ENCODE peak calls at places on chromosome 6, in five cellular contexts. One of them, this sample, is unnamed. For H3K27me3, the result is how much of the 10 kb centered on the place peaks cover.

GRCh38 chr6:117986401-117986800 is 79.3 kb downstream of the SLC35F1 start:
- DNase-seq in tibial artery: no peak
- DNase-seq in SJCRH30: no peak
- DNase-seq in Peyer's patch: no peak
- DNase-seq in CD8-positive, alpha-beta memory T cell: no peak
- DNase-seq in this sample: no peak

GRCh38 chr6:33878541-33878940 is 74.7 kb upstream of the MLN start:
- DNase-seq in SJCRH30: no peak
- DNase-seq in CD8-positive, alpha-beta memory T cell: no peak
- DNase-seq in tibial artery: no peak
- DNase-seq in Peyer's patch: no peak
- DNase-seq in this sample: no peak

GRCh38 chr6:160004419-160005160 is 35.7 kb downstream of the IGF2R start:
- DNase-seq in Peyer's patch: no peak
- DNase-seq in SJCRH30: no peak
- DNase-seq in CD8-positive, alpha-beta memory T cell: no peak
- DNase-seq in tibial artery: no peak
- DNase-seq in this sample: no peak

GRCh38 chr6:52547647-52548352 is 29.1 kb downstream of the TRAM2 start:
- DNase-seq in CD8-positive, alpha-beta memory T cell: no peak
- DNase-seq in tibial artery: no peak
- DNase-seq in SJCRH30: peak
- DNase-seq in Peyer's patch: peak
- DNase-seq in this sample: no peak

GRCh38 chr6:40855481-40855880 is 183.5 kb downstream of the UNC5CL start:
- DNase-seq in CD8-positive, alpha-beta memory T cell: no peak
- DNase-seq in SJCRH30: no peak
- DNase-seq in Peyer's patch: no peak
- DNase-seq in tibial artery: no peak
- DNase-seq in this sample: no peak

GRCh38 chr6:141413196-141413595 is 719.5 kb upstream of the GJE1 start:
- DNase-seq in Peyer's patch: no peak
- DNase-seq in tibial artery: no peak
- DNase-seq in SJCRH30: no peak
- DNase-seq in CD8-positive, alpha-beta memory T cell: no peak
- DNase-seq in this sample: no peak

GRCh38 chr6:40307712-40308111 is 279.5 kb downstream of the LRFN2 start:
- DNase-seq in tibial artery: no peak
- DNase-seq in SJCRH30: no peak
- DNase-seq in Peyer's patch: no peak
- DNase-seq in CD8-positive, alpha-beta memory T cell: no peak
- DNase-seq in this sample: no peak

GRCh38 chr6:31541059-31541657 is 645 bp downstream of the DDX39B start:
- DNase-seq in tibial artery: no peak
- DNase-seq in SJCRH30: peak
- DNase-seq in Peyer's patch: peak
- DNase-seq in CD8-positive, alpha-beta memory T cell: peak
- DNase-seq in this sample: peak

GRCh38 chr6:116265081-116265829 is 11.4 kb upstream of the TSPYL4 start:
- DNase-seq in SJCRH30: no peak
- DNase-seq in Peyer's patch: peak
- DNase-seq in CD8-positive, alpha-beta memory T cell: no peak
- DNase-seq in tibial artery: peak
- DNase-seq in this sample: no peak

DNA sequence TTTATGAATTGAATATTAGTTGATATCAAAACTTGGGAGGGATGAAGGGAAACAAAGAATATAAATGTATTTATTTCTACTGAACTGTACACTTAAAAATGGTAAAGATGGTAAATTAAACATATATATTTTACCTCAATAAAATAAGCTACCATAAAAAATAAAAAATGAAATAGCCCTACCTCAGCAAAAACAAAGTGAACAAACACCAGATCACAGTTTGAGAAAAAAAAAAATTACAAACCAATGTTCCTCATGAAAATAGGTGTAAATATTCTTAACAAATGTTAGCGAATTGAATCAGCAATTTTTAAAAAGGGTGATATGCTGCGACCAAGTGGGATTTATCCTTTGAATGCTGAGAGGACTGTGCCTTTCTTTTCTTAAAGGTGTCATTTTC is 28.3 kb upstream of the ZNF184 start:
- DNase-seq in CD8-positive, alpha-beta memory T cell: no peak
- DNase-seq in SJCRH30: no peak
- DNase-seq in tibial artery: no peak
- DNase-seq in Peyer's patch: no peak
- DNase-seq in this sample: no peak
- H3K27me3 ChIP-seq in CD8-positive, alpha-beta memory T cell: under half
- H3K27me3 ChIP-seq in SJCRH30: under half
- H3K27me3 ChIP-seq in tibial artery: under half
- H3K27me3 ChIP-seq in Peyer's patch: under half
- H3K27me3 ChIP-seq in this sample: under half

GRCh38 chr6:44339301-44339700 is 3.1 kb upstream of the SPATS1 start:
- DNase-seq in Peyer's patch: no peak
- DNase-seq in CD8-positive, alpha-beta memory T cell: no peak
- DNase-seq in SJCRH30: no peak
- DNase-seq in tibial artery: peak
- DNase-seq in this sample: no peak

GRCh38 chr6:44339763-44340625 is 2.5 kb upstream of the SPATS1 start:
- DNase-seq in tibial artery: no peak
- DNase-seq in Peyer's patch: no peak
- DNase-seq in CD8-positive, alpha-beta memory T cell: no peak
- DNase-seq in SJCRH30: no peak
- DNase-seq in this sample: no peak

GRCh38 chr6:44341095-44341890 is 1.2 kb upstream of the SPATS1 start:
- DNase-seq in tibial artery: no peak
- DNase-seq in SJCRH30: no peak
- DNase-seq in CD8-positive, alpha-beta memory T cell: no peak
- DNase-seq in Peyer's patch: no peak
- DNase-seq in this sample: no peak

GRCh38 chr6:44335631-44336030 is 6.8 kb upstream of the SPATS1 start:
- DNase-seq in SJCRH30: no peak
- DNase-seq in Peyer's patch: no peak
- DNase-seq in CD8-positive, alpha-beta memory T cell: no peak
- DNase-seq in tibial artery: no peak
- DNase-seq in this sample: no peak

DNA sequence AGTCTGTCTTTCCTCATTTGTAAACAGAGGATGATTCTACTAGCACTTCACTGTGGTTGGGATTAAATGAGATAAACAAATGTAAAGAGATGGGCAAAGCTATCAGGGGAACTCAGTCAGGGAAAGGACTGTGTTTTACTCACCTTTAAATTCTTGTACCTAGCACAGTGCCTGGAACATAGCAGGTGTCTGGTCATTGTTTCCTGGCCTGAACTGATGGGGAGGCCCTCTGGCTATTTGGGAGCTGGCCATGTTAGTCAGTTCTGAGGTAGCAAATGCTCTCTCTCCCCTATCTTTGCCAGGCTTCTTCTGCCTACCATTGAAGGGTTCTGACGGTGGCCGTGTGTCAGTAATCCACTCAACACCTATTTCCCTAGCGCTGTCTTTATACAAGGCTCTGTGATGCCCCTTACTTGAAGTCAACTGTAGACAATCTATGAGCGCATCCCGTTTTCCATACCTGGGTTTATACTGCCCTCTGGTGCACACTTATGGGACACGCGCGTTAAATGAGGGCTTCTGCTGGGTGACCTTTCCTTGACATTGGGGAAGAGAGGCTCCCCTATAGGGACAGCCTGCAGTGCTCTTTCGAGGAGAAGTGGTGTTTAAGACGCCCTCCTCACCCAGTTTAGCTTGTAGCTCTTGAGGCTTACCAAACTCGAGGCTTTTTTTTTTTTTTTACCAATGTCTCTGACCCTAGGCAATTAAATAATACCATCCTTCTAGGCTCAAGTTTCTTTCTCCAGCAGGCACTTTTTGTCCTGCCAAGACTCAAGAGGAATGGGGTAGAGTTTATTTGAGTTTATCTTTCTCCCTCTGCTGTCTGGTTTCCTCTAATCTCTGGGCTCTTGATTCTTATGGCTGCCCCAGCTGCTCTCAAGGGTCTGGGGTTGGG is 4.0 kb upstream of the SPATS1 start:
- DNase-seq in Peyer's patch: peak
- DNase-seq in CD8-positive, alpha-beta memory T cell: peak
- DNase-seq in SJCRH30: peak
- DNase-seq in tibial artery: peak
- DNase-seq in this sample: peak
- H3K4me3 ChIP-seq in Peyer's patch: no peak
- H3K4me3 ChIP-seq in CD8-positive, alpha-beta memory T cell: no peak
- H3K4me3 ChIP-seq in SJCRH30: no peak
- H3K4me3 ChIP-seq in tibial artery: no peak
- H3K4me3 ChIP-seq in this sample: no peak

DNA sequence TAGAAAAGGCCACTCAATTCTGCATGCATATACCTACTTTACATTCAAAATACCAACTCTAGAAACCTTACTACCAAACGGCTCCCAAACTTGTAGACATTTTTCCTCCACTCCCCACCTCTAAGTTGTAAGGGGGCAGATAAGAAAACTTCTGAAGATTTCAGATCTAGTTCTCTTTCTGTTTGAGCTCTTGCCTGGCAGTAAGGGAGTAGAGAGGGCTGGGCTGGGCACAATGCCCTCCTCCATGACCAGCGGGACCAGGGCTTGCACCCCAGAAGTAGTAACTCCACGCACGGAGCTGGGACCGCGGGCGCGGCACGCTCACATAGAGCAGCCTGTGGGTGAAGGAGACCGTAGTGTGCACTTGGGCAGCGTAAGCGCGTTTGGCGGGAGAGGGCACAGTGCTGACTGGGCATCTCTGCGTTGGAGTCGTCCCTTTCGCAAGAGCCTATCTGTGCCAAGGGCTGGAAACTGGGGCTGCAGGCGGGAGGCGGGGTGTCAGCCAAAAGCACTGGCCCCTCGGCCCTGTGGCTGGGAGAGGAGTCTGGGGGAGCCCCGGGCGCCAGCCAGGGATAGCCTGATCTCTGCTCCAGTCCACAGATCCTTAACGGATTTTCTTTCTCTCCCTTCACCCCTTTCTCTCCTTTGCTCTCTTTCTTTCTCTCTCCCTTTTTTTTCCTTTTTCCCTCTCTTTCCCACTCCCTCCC is 32.4 kb downstream of the PHACTR1 start:
- DNase-seq in tibial artery: no peak
- DNase-seq in Peyer's patch: no peak
- DNase-seq in CD8-positive, alpha-beta memory T cell: no peak
- DNase-seq in SJCRH30: no peak
- DNase-seq in this sample: peak
- H3K27me3 ChIP-seq in tibial artery: under half
- H3K27me3 ChIP-seq in Peyer's patch: under half
- H3K27me3 ChIP-seq in CD8-positive, alpha-beta memory T cell: under half
- H3K27me3 ChIP-seq in SJCRH30: under half
- H3K27me3 ChIP-seq in this sample: under half

DNA sequence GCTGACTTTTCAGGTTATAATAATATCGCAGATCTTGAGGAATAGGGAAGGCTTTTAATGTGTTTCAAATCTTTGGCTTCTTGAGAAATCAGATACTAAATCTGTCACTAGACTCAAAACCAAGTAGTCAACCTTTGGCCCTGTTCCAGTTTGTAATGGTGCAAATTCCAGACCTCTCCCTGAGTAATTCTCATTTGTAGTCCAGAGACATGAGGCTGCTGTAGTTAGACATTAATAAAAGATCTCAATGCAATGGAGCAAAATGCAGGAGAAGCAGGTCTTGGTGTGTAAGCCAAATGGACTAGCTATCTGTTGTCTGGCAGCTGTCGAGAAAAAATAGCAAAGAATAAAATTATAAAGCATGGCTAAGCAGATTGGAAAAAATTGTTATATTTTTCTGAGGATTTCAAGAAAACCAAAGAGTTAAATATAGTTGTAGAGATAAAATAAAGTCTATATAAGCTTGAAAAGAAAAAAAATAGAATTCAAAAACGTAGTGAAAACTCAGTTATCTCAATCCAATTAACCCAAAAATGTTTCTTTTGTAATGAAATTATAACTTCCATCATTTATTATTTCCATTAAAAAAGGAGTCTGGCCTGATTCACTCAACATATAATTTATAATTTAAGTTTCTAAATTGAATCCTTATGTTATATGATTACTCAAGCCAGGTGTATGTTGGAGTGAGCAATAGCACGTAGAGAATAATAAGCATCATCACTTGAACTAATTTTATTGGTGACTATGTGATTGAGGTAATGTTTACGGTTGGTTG is 161.5 kb upstream of the ADGRB3 start:
- DNase-seq in tibial artery: no peak
- DNase-seq in CD8-positive, alpha-beta memory T cell: no peak
- DNase-seq in SJCRH30: peak
- DNase-seq in Peyer's patch: no peak
- DNase-seq in this sample: no peak
- H3K4me3 ChIP-seq in tibial artery: no peak
- H3K4me3 ChIP-seq in CD8-positive, alpha-beta memory T cell: no peak
- H3K4me3 ChIP-seq in SJCRH30: no peak
- H3K4me3 ChIP-seq in Peyer's patch: no peak
- H3K4me3 ChIP-seq in this sample: no peak

GRCh38 chr6:70370496-70370895 is 42.8 kb upstream of the FAM135A start:
- DNase-seq in SJCRH30: no peak
- DNase-seq in Peyer's patch: no peak
- DNase-seq in tibial artery: no peak
- DNase-seq in CD8-positive, alpha-beta memory T cell: no peak
- DNase-seq in this sample: no peak
- H3K27me3 ChIP-seq in SJCRH30: under half
- H3K27me3 ChIP-seq in Peyer's patch: under half
- H3K27me3 ChIP-seq in tibial artery: under half
- H3K27me3 ChIP-seq in CD8-positive, alpha-beta memory T cell: under half
- H3K27me3 ChIP-seq in this sample: under half

GRCh38 chr6:10407674-10408054 is 7.2 kb downstream of the TFAP2A start:
- DNase-seq in Peyer's patch: no peak
- DNase-seq in SJCRH30: no peak
- DNase-seq in CD8-positive, alpha-beta memory T cell: no peak
- DNase-seq in tibial artery: no peak
- DNase-seq in this sample: no peak
- H3K4me3 ChIP-seq in Peyer's patch: no peak
- H3K4me3 ChIP-seq in SJCRH30: no peak
- H3K4me3 ChIP-seq in CD8-positive, alpha-beta memory T cell: no peak
- H3K4me3 ChIP-seq in tibial artery: no peak
- H3K4me3 ChIP-seq in this sample: no peak

GRCh38 chr6:165697171-165697570 is 34.1 kb upstream of the PDE10A start:
- DNase-seq in CD8-positive, alpha-beta memory T cell: no peak
- DNase-seq in SJCRH30: no peak
- DNase-seq in Peyer's patch: no peak
- DNase-seq in tibial artery: no peak
- DNase-seq in this sample: no peak

GRCh38 chr6:165695736-165696515 is 32.9 kb upstream of the PDE10A start:
- DNase-seq in Peyer's patch: no peak
- DNase-seq in tibial artery: no peak
- DNase-seq in SJCRH30: no peak
- DNase-seq in CD8-positive, alpha-beta memory T cell: no peak
- DNase-seq in this sample: no peak

GRCh38 chr6:165701005-165701404 is 38.0 kb upstream of the PDE10A start:
- DNase-seq in SJCRH30: no peak
- DNase-seq in CD8-positive, alpha-beta memory T cell: no peak
- DNase-seq in tibial artery: no peak
- DNase-seq in Peyer's patch: no peak
- DNase-seq in this sample: no peak

GRCh38 chr6:165701564-165702354 is 38.7 kb upstream of the PDE10A start:
- DNase-seq in tibial artery: no peak
- DNase-seq in SJCRH30: no peak
- DNase-seq in Peyer's patch: no peak
- DNase-seq in CD8-positive, alpha-beta memory T cell: no peak
- DNase-seq in this sample: no peak

DNA sequence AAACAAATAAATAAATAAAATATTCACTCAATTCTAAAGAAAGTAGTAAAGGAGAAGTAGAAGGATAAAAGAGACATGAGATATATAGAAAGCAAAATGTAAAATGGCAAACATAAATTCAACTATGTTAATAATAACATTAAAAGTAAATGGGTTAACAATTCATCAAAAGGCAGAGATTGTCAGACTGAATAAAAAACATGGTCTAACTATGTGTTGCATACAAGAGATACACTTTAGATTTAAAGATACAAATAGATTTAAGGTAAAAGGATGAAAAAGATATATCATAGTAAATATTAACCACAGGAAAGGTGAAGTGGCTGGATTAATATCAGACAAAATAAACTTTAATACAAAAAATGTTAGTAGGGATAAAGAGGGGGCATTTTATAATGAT is 35.8 kb upstream of the PDE10A start:
- DNase-seq in SJCRH30: no peak
- DNase-seq in CD8-positive, alpha-beta memory T cell: no peak
- DNase-seq in tibial artery: no peak
- DNase-seq in Peyer's patch: no peak
- DNase-seq in this sample: no peak
- H3K27me3 ChIP-seq in SJCRH30: under half
- H3K27me3 ChIP-seq in CD8-positive, alpha-beta memory T cell: under half
- H3K27me3 ChIP-seq in tibial artery: under half
- H3K27me3 ChIP-seq in Peyer's patch: under half
- H3K27me3 ChIP-seq in this sample: half or more

This sample was measured in WERI-Rb-1.